ENCODE peak calls at places on chromosomes 3 and 15, in nine cellular contexts. S is fibroblast of lung; E is CD8-positive, alpha-beta memory T cell; T is Peyer's patch; V is AG04450; Z is fibroblast of mammary gland; K is GM23338; J is OCI-LY7; X is astrocyte of the cerebellum. A is an unnamed sample.

GRCh38 chr3:8095724-8096123 is 405.9 kb upstream of the LMCD1 start:
- DNase-seq in J (no peak), E (no peak), T (no peak), Z (no peak), S (no peak), V (no peak), X (no peak), K (peak), A (no peak)

GRCh38 chr3:171168086-171168485 is 141.6 kb upstream of the SLC2A2 start:
- DNase-seq in K (peak), E (no peak), J (no peak), X (peak), S (no peak), Z (peak), T (no peak), V (no peak), A (peak)

GRCh38 chr3:27649277-27649676 is 72.8 kb downstream of the EOMES start:
- DNase-seq in J (no peak), S (no peak), V (no peak), Z (no peak), T (no peak), K (no peak), X (no peak), E (no peak), A (no peak)

GRCh38 chr15:65743637-65744252 is 48.3 kb downstream of the DENND4A start:
- DNase-seq in Z (no peak), T (no peak), K (no peak), S (no peak), J (no peak), X (no peak), E (no peak), V (no peak), A (no peak)

GRCh38 chr15:70892912-70893560 is 410 bp downstream of the LRRC49 start:
- DNase-seq in V (no peak), K (no peak), Z (peak), T (no peak), X (peak), S (peak), J (no peak), E (no peak), A (no peak)

GRCh38 chr15:75177360-75178071 is 24.2 kb upstream of the C15orf39 start:
- DNase-seq in E (no peak), V (no peak), K (no peak), S (peak), T (no peak), J (no peak), X (no peak), Z (peak), A (no peak)

GRCh38 chr3:183307749-183308148 is 54.7 kb downstream of the B3GNT5 start:
- DNase-seq in E (no peak), J (no peak), S (no peak), K (no peak), X (no peak), V (no peak), Z (no peak), T (no peak), A (no peak)

GRCh38 chr3:45607790-45608189 is 13.2 kb downstream of the LIMD1 start:
- DNase-seq in E (no peak), K (no peak), J (no peak), Z (peak), S (peak), X (peak), T (no peak), V (peak), A (no peak)

GRCh38 chr3:16109929-16110328 is 64.6 kb upstream of the GALNT15 start:
- DNase-seq in X (no peak), S (no peak), V (no peak), T (no peak), J (no peak), E (no peak), K (no peak), Z (no peak), A (no peak)

GRCh38 chr15:81068516-81068915 is 65.6 kb upstream of the CFAP161 start:
- DNase-seq in X (no peak), T (no peak), S (no peak), Z (no peak), E (no peak), V (no peak), J (no peak), K (no peak), A (no peak)

GRCh38 chr3:125141596-125142417 is 70.7 kb downstream of the SLC12A8 start:
- DNase-seq in T (peak), E (peak), Z (no peak), V (no peak), X (no peak), J (no peak), K (peak), S (peak), A (no peak)

GRCh38 chr3:30502742-30503073 is 103.7 kb upstream of the TGFBR2 start:
- DNase-seq in Z (peak), S (peak), E (no peak), K (no peak), T (no peak), J (no peak), X (no peak), V (peak), A (no peak)

GRCh38 chr15:63080638-63081250 is 38.2 kb downstream of the TPM1 start:
- DNase-seq in E (no peak), T (no peak), S (no peak), J (no peak), X (no peak), K (no peak), Z (no peak), V (no peak), A (no peak)

GRCh38 chr3:194369522-194370279 is at the start of gene LRRC15:
- DNase-seq in V (no peak), Z (peak), T (no peak), X (no peak), E (no peak), S (peak), J (no peak), K (peak), A (no peak)

GRCh38 chr15:76058714-76059319 is 968 bp upstream of the TMEM266 start:
- DNase-seq in Z (peak), V (no peak), J (no peak), E (no peak), S (peak), X (no peak), K (peak), T (no peak), A (no peak)

GRCh38 chr3:46932455-46933225 is 43.9 kb downstream of the CCDC12 start:
- DNase-seq in X (no peak), K (no peak), S (no peak), J (peak), T (peak), Z (no peak), V (no peak), E (no peak), A (no peak)

GRCh38 chr15:79051941-79052731 is 38.4 kb downstream of the RASGRF1 start:
- DNase-seq in X (no peak), E (no peak), J (no peak), T (no peak), Z (no peak), S (no peak), K (no peak), V (no peak), A (no peak)

GRCh38 chr15:74725845-74726773 is 781 bp upstream of the CYP1A1 start:
- DNase-seq in X (no peak), K (peak), Z (no peak), T (peak), E (peak), S (no peak), J (no peak), V (no peak), A (no peak)

GRCh38 chr15:93179072-93179471 is 90.1 kb upstream of the RGMA start:
- DNase-seq in J (peak), T (peak), K (no peak), S (no peak), Z (no peak), V (no peak), X (no peak), E (no peak), A (no peak)

GRCh38 chr3:194632983-194633348 is 253 bp downstream of the TMEM44 start:
- DNase-seq in V (no peak), Z (no peak), J (no peak), T (no peak), E (no peak), X (no peak), S (no peak), K (no peak), A (no peak)

GRCh38 chr15:39869251-39869650 is 50.8 kb downstream of the GPR176 start:
- DNase-seq in E (no peak), T (no peak), K (no peak), X (no peak), V (no peak), Z (no peak), J (no peak), S (no peak), A (no peak)

GRCh38 chr3:8765528-8765927 is 3.9 kb downstream of the OXTR start:
- DNase-seq in V (no peak), K (no peak), X (no peak), Z (no peak), S (no peak), T (no peak), J (no peak), E (no peak), A (no peak)

GRCh38 chr3:13623101-13623654 is 74.3 kb downstream of the FBLN2 start:
- DNase-seq in E (no peak), T (no peak), Z (no peak), J (no peak), X (no peak), V (no peak), S (no peak), K (no peak), A (no peak)

GRCh38 chr3:176514297-176514696 is 683.0 kb downstream of the TBL1XR1 start:
- DNase-seq in V (no peak), X (no peak), E (no peak), T (no peak), J (peak), Z (peak), K (peak), S (peak), A (peak)

GRCh38 chr15:39181901-39182300 is 399.0 kb upstream of the THBS1 start:
- DNase-seq in S (peak), V (no peak), Z (peak), J (no peak), X (no peak), K (no peak), T (no peak), E (no peak), A (no peak)

GRCh38 chr3:39349080-39349479 is 19.6 kb downstream of the CCR8 start:
- DNase-seq in V (no peak), E (no peak), K (no peak), J (no peak), T (no peak), S (no peak), Z (no peak), X (no peak), A (no peak)

GRCh38 chr15:98853593-98854420 is 153.8 kb downstream of the PGPEP1L start:
- DNase-seq in J (no peak), Z (peak), S (peak), E (no peak), K (peak), T (no peak), X (no peak), V (no peak), A (no peak)

GRCh38 chr15:76341366-76342045 is 4.9 kb downstream of the ISL2 start:
- DNase-seq in V (no peak), X (no peak), Z (no peak), T (peak), J (no peak), S (no peak), E (peak), K (peak), A (no peak)

GRCh38 chr15:79682285-79682684 is 214.5 kb downstream of the MTHFS start:
- DNase-seq in V (peak), T (no peak), X (peak), J (no peak), Z (peak), E (no peak), K (no peak), S (peak), A (no peak)

GRCh38 chr3:180036678-180037455 is at the start of gene PEX5L:
- DNase-seq in K (peak), V (no peak), J (no peak), X (peak), Z (peak), E (peak), T (no peak), S (peak), A (no peak)

GRCh38 chr3:62445267-62445666 is 71.9 kb upstream of the FEZF2 start:
- DNase-seq in K (peak), V (no peak), T (no peak), E (no peak), J (peak), Z (peak), X (no peak), S (peak), A (no peak)

GRCh38 chr15:27725733-27726132 is 373.4 kb downstream of the OCA2 start:
- DNase-seq in J (no peak), X (no peak), K (no peak), V (no peak), E (no peak), Z (no peak), T (no peak), S (no peak), A (no peak)

GRCh38 chr15:62994975-62995730 is 47.4 kb upstream of the TPM1 start:
- DNase-seq in V (no peak), S (no peak), Z (peak), K (no peak), X (no peak), J (no peak), E (no peak), T (no peak), A (no peak)

GRCh38 chr3:156449712-156450574 is 105.0 kb downstream of the SSR3 start:
- DNase-seq in S (peak), J (peak), V (no peak), T (no peak), K (peak), X (no peak), Z (peak), E (no peak), A (no peak)

GRCh38 chr3:123346726-123347125 is 102.2 kb downstream of the ADCY5 start:
- DNase-seq in X (no peak), J (no peak), T (peak), Z (no peak), K (no peak), S (peak), V (no peak), E (no peak), A (no peak)

GRCh38 chr3:139654637-139655365 is 23.0 kb downstream of the NMNAT3 start:
- DNase-seq in J (no peak), X (no peak), E (no peak), K (no peak), T (no peak), S (no peak), Z (no peak), V (no peak), A (no peak)

GRCh38 chr3:20861454-20861853 is 675.4 kb upstream of the SGO1 start:
- DNase-seq in S (no peak), K (no peak), J (no peak), E (no peak), V (no peak), Z (no peak), T (no peak), X (no peak), A (no peak)

GRCh38 chr3:11157406-11157805 is 3.1 kb downstream of the HRH1 start:
- DNase-seq in V (no peak), T (no peak), S (no peak), J (no peak), E (no peak), K (no peak), Z (no peak), X (no peak), A (no peak)

GRCh38 chr15:38253448-38253847 is 812 bp downstream of the SPRED1 start:
- DNase-seq in K (peak), S (peak), V (no peak), X (peak), J (peak), T (no peak), Z (peak), E (no peak), A (peak)

GRCh38 chr3:23072672-23073071 is 130.5 kb upstream of the UBE2E2 start:
- DNase-seq in S (no peak), E (no peak), V (no peak), J (no peak), X (no peak), Z (no peak), T (no peak), K (no peak), A (no peak)

GRCh38 chr15:41231536-41231935 is 468 bp downstream of the CHP1 start:
- DNase-seq in V (no peak), E (no peak), X (no peak), K (no peak), Z (peak), J (no peak), S (peak), T (no peak), A (no peak)

GRCh38 chr15:41235929-41236328 is 4.9 kb downstream of the CHP1 start:
- DNase-seq in Z (no peak), V (no peak), J (no peak), X (no peak), E (no peak), T (no peak), K (no peak), S (no peak), A (no peak)

GRCh38 chr15:41230345-41230649 is 260 bp downstream of the EXD1 start:
- DNase-seq in Z (no peak), S (no peak), T (no peak), X (no peak), V (no peak), E (no peak), K (no peak), J (no peak), A (no peak)

GRCh38 chr15:41230650-41231533 is at the start of the genes CHP1 and EXD1:
- DNase-seq in S (peak), J (peak), T (peak), X (peak), Z (peak), K (peak), V (peak), E (peak), A (peak)

DNA sequence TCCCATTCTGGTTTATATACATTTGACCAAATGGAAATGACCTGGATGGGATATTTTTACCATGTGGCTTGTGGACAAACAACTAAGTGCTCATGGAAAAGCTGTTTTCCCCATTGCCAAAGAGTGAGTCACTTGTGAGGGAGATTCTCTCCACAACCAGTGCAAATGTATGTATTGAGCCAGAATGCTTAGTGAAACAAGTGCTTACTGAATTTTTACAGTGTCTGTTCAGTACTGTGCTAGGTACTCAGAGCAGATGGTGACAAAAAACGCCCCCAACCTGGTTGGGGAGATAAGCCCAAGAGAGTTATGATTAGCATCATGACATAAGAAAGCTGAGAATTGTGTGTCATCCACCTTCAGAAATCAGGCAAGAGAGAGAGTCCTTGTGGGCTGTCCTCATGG is 2.3 kb downstream of the CHP1 start:
- DNase-seq in X (peak), J (no peak), V (peak), Z (peak), K (no peak), E (no peak), S (peak), T (no peak), A (no peak)
- H3K4me3 ChIP-seq in X (no peak), J (no peak), V (no peak), Z (no peak), K (no peak), E (no peak), S (no peak), T (no peak), A (no peak)

GRCh38 chr15:34335176-34335575 is 2.4 kb downstream of the SLC12A6 start:
- DNase-seq in K (no peak), J (no peak), E (no peak), Z (peak), T (no peak), V (no peak), S (no peak), X (no peak), A (no peak)
- H3K4me3 ChIP-seq in K (no peak), J (peak), E (peak), Z (no peak), T (no peak), V (no peak), S (no peak), X (no peak), A (peak)

GRCh38 chr15:91694829-91695205 is 158.7 kb upstream of the SLCO3A1 start:
- DNase-seq in V (peak), Z (peak), E (no peak), X (peak), J (no peak), K (no peak), S (peak), T (no peak), A (no peak)
- H3K4me3 ChIP-seq in V (peak), Z (peak), E (no peak), X (no peak), J (no peak), K (no peak), S (peak), T (peak), A (no peak)

GRCh38 chr3:157530637-157531300 is 27.6 kb upstream of the VEPH1 start:
- DNase-seq in V (no peak), J (no peak), T (no peak), S (peak), Z (peak), E (no peak), K (no peak), X (no peak), A (no peak)
- H3K4me3 ChIP-seq in V (no peak), J (no peak), T (no peak), S (no peak), Z (no peak), E (no peak), K (no peak), X (no peak), A (no peak)

GRCh38 chr15:69666441-69666882 is 213.8 kb downstream of the RPLP1 start:
- DNase-seq in S (peak), J (no peak), T (no peak), X (no peak), E (no peak), K (no peak), V (no peak), Z (peak), A (no peak)
- H3K4me3 ChIP-seq in S (no peak), J (no peak), T (no peak), X (no peak), E (no peak), K (no peak), V (no peak), Z (no peak), A (no peak)

DNA sequence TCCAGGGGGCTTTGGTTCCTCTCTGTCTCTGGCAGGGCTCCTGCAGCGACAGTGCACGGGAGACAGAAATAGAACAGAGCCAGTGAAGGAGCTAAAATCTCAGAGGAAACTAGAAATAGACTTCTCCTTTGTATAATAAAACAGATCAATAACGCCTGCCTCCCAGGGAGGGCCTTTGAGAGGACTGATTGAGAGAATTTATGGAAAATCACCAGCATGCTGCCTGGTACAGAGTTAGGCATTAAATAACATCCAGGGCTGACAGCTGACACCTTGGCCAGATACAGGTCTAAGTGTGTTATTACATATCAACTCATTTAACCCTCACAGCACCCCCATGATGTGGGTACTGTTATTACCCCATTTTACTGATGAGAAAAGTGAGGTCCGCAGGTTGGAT is 34.3 kb downstream of the MGLL start:
- DNase-seq in J (no peak), T (no peak), S (no peak), Z (no peak), E (no peak), K (no peak), X (no peak), V (no peak), A (no peak)
- H3K4me3 ChIP-seq in J (no peak), T (no peak), S (no peak), Z (no peak), E (no peak), K (no peak), X (no peak), V (no peak), A (no peak)